ENCODE peak calls at places on chromosomes 11 and 22, in four cellular contexts. V is anterior cingulate cortex, N is mesendoderm, H is GM18507. L is an unnamed sample.
A peak's percentile ranks its signal among the peaks of the same experiment; 100 is the strongest.

GRCh38 chr22:30015229-30015797 is 65.0 kb upstream of the HORMAD2 start:
- DNase-seq in V (no peak), N (no peak), H (no peak), L (no peak)

GRCh38 chr22:41672780-41673509 is 15.7 kb downstream of the SNU13 start:
- DNase-seq in V (no peak), N (peak; percentile 19), H (no peak), L (no peak)

GRCh38 chr22:23394525-23395326 is 185.4 kb downstream of the IGLL1 start:
- DNase-seq in H (no peak), V (no peak), N (no peak), L (no peak)

GRCh38 chr11:8056810-8057463 is 24.1 kb upstream of the TUB start:
- DNase-seq in H (no peak), V (no peak), N (no peak), L (no peak)

GRCh38 chr22:24503137-24503850 is 8.2 kb downstream of the UPB1 start:
- DNase-seq in H (peak; percentile 68), V (peak; percentile 50), N (peak; percentile 69), L (peak; percentile 64)

GRCh38 chr22:37260396-37260795 is 16.3 kb upstream of the RAC2 start:
- DNase-seq in H (no peak), N (no peak), V (no peak), L (no peak)

GRCh38 chr11:33588056-33588455 is 112.6 kb downstream of the C11orf91 start:
- DNase-seq in V (no peak), H (no peak), N (no peak), L (no peak)

GRCh38 chr11:131198646-131199285 is 171.6 kb upstream of the NTM start:
- DNase-seq in V (no peak), H (no peak), N (no peak), L (no peak)

GRCh38 chr22:41532908-41533825 is 11.1 kb downstream of the POLR3H start:
- DNase-seq in N (peak; percentile 82), V (peak; percentile 86), H (peak; percentile 54), L (peak; percentile 52)

GRCh38 chr11:117691501-117691900 is 105.5 kb downstream of the DSCAML1 start:
- DNase-seq in V (no peak), H (no peak), N (no peak), L (peak; percentile 28)

GRCh38 chr22:49817359-49817758 is 10.3 kb downstream of the BRD1 start:
- DNase-seq in H (no peak), N (no peak), V (no peak), L (no peak)

GRCh38 chr11:91303754-91304153 is 920.9 kb upstream of the FAT3 start:
- DNase-seq in H (no peak), N (no peak), V (no peak), L (no peak)

GRCh38 chr11:45333023-45333422 is 46.9 kb upstream of the SYT13 start:
- DNase-seq in V (no peak), H (no peak), N (no peak), L (no peak)

GRCh38 chr11:726278-726915 is 20.4 kb downstream of the EPS8L2 start:
- DNase-seq in N (peak; percentile 40), H (no peak), V (no peak), L (no peak)

GRCh38 chr22:28006271-28006670 is 87.2 kb upstream of the PITPNB start:
- DNase-seq in H (no peak), N (no peak), V (no peak), L (no peak)

GRCh38 chr22:22683668-22684361 is 39.4 kb downstream of the GGTLC2 start:
- DNase-seq in N (no peak), V (no peak), H (no peak), L (no peak)

GRCh38 chr11:61109671-61110070 is 7.4 kb downstream of the CD5 start:
- DNase-seq in H (no peak), N (no peak), V (no peak), L (no peak)

GRCh38 chr11:131632971-131633370 is 262.6 kb downstream of the NTM start:
- DNase-seq in N (no peak), V (no peak), H (no peak), L (no peak)

GRCh38 chr22:17501679-17502285 is 61.5 kb upstream of the SLC25A18 start:
- DNase-seq in V (no peak), H (peak; percentile 38), N (peak; percentile 80), L (peak; percentile 55)

GRCh38 chr11:1198766-1199688 is 23.8 kb upstream of the MUC5B start:
- DNase-seq in H (no peak), N (no peak), V (no peak), L (no peak)

GRCh38 chr11:12319734-12320387 is 57.5 kb upstream of the PARVA start:
- DNase-seq in V (no peak), N (no peak), H (no peak), L (no peak)

GRCh38 chr11:16184588-16184987 is 171.8 kb downstream of the SOX6 start:
- DNase-seq in N (peak; percentile 38), V (no peak), H (no peak), L (peak; percentile 87)

GRCh38 chr11:112513936-112514716 is 253.5 kb upstream of the PLET1 start:
- DNase-seq in V (no peak), H (no peak), N (no peak), L (no peak)

GRCh38 chr11:134486704-134487103 is 74.7 kb upstream of the B3GAT1 start:
- DNase-seq in N (no peak), V (no peak), H (no peak), L (no peak)

GRCh38 chr11:70159612-70160570 is 43.2 kb upstream of the FADD start:
- DNase-seq in V (no peak), N (no peak), H (no peak), L (peak; percentile 96)

GRCh38 chr11:15912825-15913224 is 443.5 kb downstream of the SOX6 start:
- DNase-seq in N (peak; percentile 84), V (no peak), H (no peak), L (no peak)

GRCh38 chr11:131002145-131002544 is 85.9 kb upstream of the SNX19 start:
- DNase-seq in V (no peak), H (no peak), N (no peak), L (no peak)

GRCh38 chr11:113664069-113664980 is 41.8 kb downstream of the TMPRSS5 start:
- DNase-seq in N (peak; percentile 57), V (no peak), H (no peak), L (peak; percentile 82)

GRCh38 chr11:106520146-106520912 is 442.9 kb downstream of the AASDHPPT start:
- DNase-seq in H (no peak), N (no peak), V (no peak), L (peak; percentile 18)

GRCh38 chr22:29205260-29205597 is 467 bp upstream of the EMID1 start:
- DNase-seq in N (no peak), V (no peak), H (no peak), L (no peak)

GRCh38 chr11:102361100-102362021 is 14.3 kb downstream of the BIRC2 start:
- DNase-seq in V (no peak), N (no peak), H (no peak), L (no peak)

GRCh38 chr11:12125609-12126149 is 15.3 kb downstream of the MICAL2 start:
- DNase-seq in V (no peak), H (no peak), N (no peak), L (peak; percentile 63)

GRCh38 chr11:35142481-35143207 is 3.7 kb downstream of the CD44 start:
- DNase-seq in V (no peak), H (no peak), N (no peak), L (peak; percentile 87)

GRCh38 chr11:77073328-77074001 is 6.7 kb downstream of the CAPN5 start:
- DNase-seq in V (peak; percentile 22), N (no peak), H (no peak), L (peak; percentile 90)

GRCh38 chr11:78564037-78564888 is 10.4 kb downstream of the NARS2 start:
- DNase-seq in N (peak; percentile 65), V (peak; percentile 6), H (peak; percentile 17), L (peak; percentile 52)